ENCODE peak calls at places on chromosomes 11 and 22, in four cellular contexts. D is breast epithelium; Y is CD8-positive, alpha-beta T cell; I is fibroblast of lung. H is an unnamed sample.
A peak's percentile ranks its signal among the peaks of the same experiment; 100 is the strongest.

GRCh38 chr11:116731821-116732739 is 40.7 kb downstream of the BUD13 start:
- DNase-seq in Y (no peak), D (no peak), I (no peak), H (no peak)

GRCh38 chr11:3144296-3145205 is 20.6 kb downstream of the OSBPL5 start:
- DNase-seq in D (no peak), Y (no peak), I (no peak), H (no peak)

GRCh38 chr11:34944692-34945091 is 28.3 kb downstream of the PDHX start:
- DNase-seq in Y (no peak), D (no peak), I (no peak), H (no peak)

GRCh38 chr11:19418221-19418620 is 177.5 kb upstream of the E2F8 start:
- DNase-seq in Y (no peak), I (no peak), D (no peak), H (no peak)

GRCh38 chr22:42993651-42994275 is 21.2 kb downstream of the PACSIN2 start:
- DNase-seq in D (no peak), Y (no peak), I (peak; percentile 63), H (no peak)

GRCh38 chr11:77968337-77968736 is 26.1 kb downstream of the INTS4 start:
- DNase-seq in Y (no peak), I (no peak), D (no peak), H (no peak)

GRCh38 chr22:32389685-32390084 is 22.4 kb downstream of the RTCB start:
- DNase-seq in Y (no peak), D (no peak), I (peak; percentile 16), H (no peak)

GRCh38 chr22:22168941-22169867 is 75.4 kb upstream of the VPREB1 start:
- DNase-seq in I (no peak), D (no peak), Y (no peak), H (no peak)

GRCh38 chr11:46332568-46333128 is 14.6 kb upstream of the DGKZ start:
- DNase-seq in Y (no peak), I (no peak), D (no peak), H (no peak)

GRCh38 chr22:35784633-35785032 is 67.0 kb downstream of the APOL5 start:
- DNase-seq in D (no peak), I (no peak), Y (no peak), H (no peak)

GRCh38 chr11:120017582-120017981 is 120.3 kb downstream of the TRIM29 start:
- DNase-seq in I (no peak), Y (no peak), D (no peak), H (no peak)

GRCh38 chr11:121012091-121012490 is 11.8 kb upstream of the TBCEL start:
- DNase-seq in D (no peak), I (no peak), Y (no peak), H (no peak)

GRCh38 chr11:77407613-77408012 is 66.3 kb downstream of the PAK1 start:
- DNase-seq in Y (no peak), D (peak; percentile 49), I (peak; percentile 83), H (peak; percentile 33)

GRCh38 chr11:45410391-45411215 is 124.5 kb upstream of the SYT13 start:
- DNase-seq in Y (no peak), I (no peak), D (no peak), H (no peak)

GRCh38 chr11:102534261-102534872 is 3.8 kb upstream of the MMP7 start:
- DNase-seq in D (no peak), I (no peak), Y (no peak), H (no peak)

GRCh38 chr22:40610329-40610850 is 26.1 kb downstream of the MRTFA start:
- DNase-seq in Y (no peak), I (no peak), D (no peak), H (no peak)

GRCh38 chr11:107265591-107265990 is 192.0 kb downstream of the CWF19L2 start:
- DNase-seq in I (no peak), D (no peak), Y (no peak), H (no peak)

GRCh38 chr11:70421123-70421522 is 22.8 kb downstream of the CTTN start:
- DNase-seq in I (no peak), D (no peak), Y (no peak), H (no peak)

GRCh38 chr22:46542011-46542985 is 4.9 kb upstream of the CELSR1 start:
- DNase-seq in I (peak; percentile 50), Y (peak; percentile 51), D (peak; percentile 64), H (no peak)

GRCh38 chr22:20590477-20591294 is 83.3 kb downstream of the MED15 start:
- DNase-seq in Y (no peak), D (no peak), I (no peak), H (no peak)

GRCh38 chr11:128739589-128739988 is 45.7 kb downstream of the FLI1 start:
- DNase-seq in I (no peak), D (no peak), Y (no peak), H (no peak)
- H3K27ac ChIP-seq in I (no peak overlapping the region), D (no peak overlapping the region), Y (no peak overlapping the region), H (no peak overlapping the region)

GRCh38 chr22:23603266-23603665 is 23.2 kb upstream of the IGLL1 start:
- DNase-seq in D (no peak), I (no peak), Y (no peak), H (no peak)
- H3K4me3 ChIP-seq in D (no peak overlapping the region), I (no peak overlapping the region), Y (no peak overlapping the region), H (no peak overlapping the region)

GRCh38 chr11:96341237-96342130 is 1.5 kb downstream of the MAML2 start:
- DNase-seq in I (peak; percentile 70), Y (peak; percentile 47), D (peak; percentile 73), H (no peak)
- H3K4me1 ChIP-seq in I (peaks cover 8% of the 10 kb centered on the region), Y (peaks cover 33% of the 10 kb centered on the region), D (peaks cover 3% of the 10 kb centered on the region), H (peaks cover 47% of the 10 kb centered on the region)

DNA sequence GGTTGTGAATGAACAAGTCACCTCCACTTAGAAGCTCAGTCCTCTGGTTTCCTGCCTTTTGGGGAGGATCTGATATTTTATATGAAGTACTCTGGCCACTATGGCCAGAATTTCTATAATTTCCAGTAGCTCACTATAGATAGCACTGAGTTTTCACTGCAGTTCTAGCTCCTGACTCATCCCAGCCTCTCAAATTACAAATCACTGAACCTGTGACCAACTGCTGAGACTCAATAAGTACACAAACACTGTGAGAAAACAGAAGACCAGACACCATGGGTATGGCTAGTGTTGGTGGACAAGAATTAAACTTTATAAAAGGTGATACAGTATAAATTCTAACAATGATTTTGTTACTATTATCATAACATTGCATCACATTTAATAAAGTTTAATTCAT is 47.1 kb upstream of the UCP3 start:
- DNase-seq in I (peak; percentile 70), Y (no peak), D (no peak), H (no peak)
- H3K27ac ChIP-seq in I (no peak overlapping the region), Y (no peak overlapping the region), D (peak overlapping the region; percentile 52), H (no peak overlapping the region)

GRCh38 chr11:69241844-69242582 is 51.9 kb upstream of the MYEOV start:
- DNase-seq in Y (no peak), D (peak; percentile 4), I (peak; percentile 21), H (no peak)

GRCh38 chr11:69242583-69242940 is 51.4 kb upstream of the MYEOV start:
- DNase-seq in Y (no peak), D (no peak), I (no peak), H (no peak)

GRCh38 chr11:69244286-69244685 is 49.7 kb upstream of the MYEOV start:
- DNase-seq in Y (no peak), D (no peak), I (no peak), H (no peak)

GRCh38 chr11:69245041-69245440 is 48.9 kb upstream of the MYEOV start:
- DNase-seq in D (no peak), Y (no peak), I (no peak), H (no peak)

GRCh38 chr11:69243496-69244200 is 50.3 kb upstream of the MYEOV start:
- DNase-seq in D (no peak), Y (no peak), I (no peak), H (no peak)
- H3K4me3 ChIP-seq in D (no peak overlapping the region), Y (no peak overlapping the region), I (no peak overlapping the region), H (no peak overlapping the region)

DNA sequence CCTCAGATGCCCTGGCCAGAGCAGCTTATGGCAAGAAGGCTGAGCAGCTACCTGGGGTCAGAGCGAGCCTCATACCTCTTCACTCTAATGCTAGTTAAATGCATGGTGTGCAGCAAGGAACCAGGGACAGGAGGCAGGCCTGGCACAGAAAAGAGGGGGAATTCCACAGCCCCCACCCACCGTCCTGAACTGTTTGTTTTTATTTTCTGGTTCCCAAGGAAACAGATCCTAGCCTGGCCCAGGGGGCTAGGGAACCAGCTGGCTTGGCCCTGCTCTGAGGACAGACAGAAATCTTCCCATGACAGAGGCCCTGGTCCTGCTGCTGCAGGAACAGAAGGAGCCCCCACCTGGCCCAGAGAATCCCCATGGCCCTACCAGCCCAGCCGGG is 40.4 kb downstream of the SLCO2B1 start:
- DNase-seq in Y (no peak), I (no peak), D (no peak), H (no peak)
- H3K4me1 ChIP-seq in Y (no peaks in the 10 kb centered on the region), I (no peaks in the 10 kb centered on the region), D (peaks cover 5% of the 10 kb centered on the region), H (no peaks in the 10 kb centered on the region)

GRCh38 chr22:30990675-30991074 is 21.6 kb downstream of the TUG1 start:
- DNase-seq in D (no peak), Y (no peak), I (no peak), H (no peak)

GRCh38 chr22:30994960-30995359 is 25.9 kb downstream of the TUG1 start:
- DNase-seq in I (no peak), D (no peak), Y (no peak), H (no peak)

GRCh38 chr22:30996462-30996861 is 27.4 kb downstream of the TUG1 start:
- DNase-seq in Y (no peak), D (no peak), I (no peak), H (no peak)

GRCh38 chr22:30989473-30989872 is 20.4 kb downstream of the TUG1 start:
- DNase-seq in I (no peak), D (no peak), Y (no peak), H (no peak)

DNA sequence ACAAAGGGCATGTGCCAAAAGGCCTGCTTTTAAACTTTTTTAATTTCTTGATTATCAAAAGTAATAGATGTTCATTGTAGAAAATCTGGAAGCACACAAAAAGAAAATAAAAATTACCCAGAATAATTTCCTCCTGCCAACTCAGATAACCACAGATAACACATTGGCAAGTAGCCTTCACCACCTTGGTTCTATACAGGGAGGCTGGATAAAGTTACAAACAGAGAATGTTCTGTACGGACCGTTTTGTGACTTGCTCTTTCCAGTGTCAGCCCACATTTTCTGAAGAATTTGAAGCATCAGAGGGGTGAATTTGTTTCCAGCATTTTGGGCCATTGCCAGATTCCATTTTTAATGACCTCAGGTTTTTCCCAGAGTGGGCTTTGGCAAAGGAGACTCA is 23.5 kb downstream of the TUG1 start:
- DNase-seq in I (no peak), D (no peak), Y (no peak), H (no peak)
- H3K27ac ChIP-seq in I (no peak overlapping the region), D (no peak overlapping the region), Y (no peak overlapping the region), H (peak overlapping the region; percentile 90)

H was measured in thoracic aorta.